ENCODE peak calls at places on chromosomes 6 and 20, in five cellular contexts. Y is T-helper 2 cell; I is NCI-H1092; E is activated naive CD8-positive, alpha-beta T cell treated with anti-CD3 and anti-CD28 coated beads for 36 hours; M is foreskin fibroblast. X is an unnamed sample.

GRCh38 chr6:35808688-35809087 is 3.5 kb downstream of the LHFPL5 start:
- DNase-seq in Y (no peak), I (peak), E (no peak), M (no peak), X (no peak)

GRCh38 chr6:142433419-142433818 is 131.6 kb downstream of the ADGRG6 start:
- DNase-seq in Y (no peak), I (no peak), E (no peak), M (no peak), X (no peak)

GRCh38 chr6:97026298-97026697 is 101.8 kb downstream of the KLHL32 start:
- DNase-seq in Y (no peak), I (no peak), E (no peak), M (no peak), X (no peak)

GRCh38 chr6:57143690-57144089 is 28.4 kb upstream of the BAG2 start:
- DNase-seq in Y (no peak), I (no peak), E (no peak), M (no peak), X (no peak)

GRCh38 chr6:130033999-130034814 is 15.8 kb downstream of the L3MBTL3 start:
- DNase-seq in Y (peak), I (no peak), E (peak), M (peak), X (no peak)

GRCh38 chr6:11654876-11655275 is 117.3 kb downstream of the TMEM170B start:
- DNase-seq in Y (no peak), I (no peak), E (no peak), M (no peak), X (no peak)

GRCh38 chr20:22732751-22733150 is 148.4 kb upstream of the FOXA2 start:
- DNase-seq in Y (no peak), I (no peak), E (no peak), M (no peak), X (no peak)

GRCh38 chr20:3239867-3240775 is 1.1 kb upstream of the SLC4A11 start:
- DNase-seq in Y (peak), I (no peak), E (no peak), M (peak), X (peak)

GRCh38 chr6:101259446-101259845 is 134.1 kb upstream of the GRIK2 start:
- DNase-seq in Y (no peak), I (no peak), E (no peak), M (no peak), X (no peak)